ENCODE peak calls at places on chromosomes 5 and 9, in four cellular contexts. R is left ventricle myocardium inferior, G is ovary, C is A549. D is an unnamed sample. For H3K4me1 and H3K9me3, the result is how much of the 10 kb centered on the place peaks cover.

GRCh38 chr9:129459550-129460322 is 161.2 kb downstream of the C9orf50 start:
- DNase-seq in R (no peak), G (no peak), C (no peak), D (peak)

GRCh38 chr5:126003309-126003708 is 419.9 kb upstream of the GRAMD2B start:
- DNase-seq in R (peak), G (peak), C (no peak), D (peak)

GRCh38 chr9:83322438-83322837 is 215.8 kb downstream of the FRMD3 start:
- DNase-seq in R (no peak), G (no peak), C (no peak), D (no peak)

GRCh38 chr9:73093740-73094379 is 57.8 kb upstream of the ANXA1 start:
- DNase-seq in R (no peak), G (no peak), C (no peak), D (no peak)

GRCh38 chr9:110050925-110051355 is 157.0 kb downstream of the C9orf152 start:
- DNase-seq in R (no peak), G (no peak), C (peak), D (peak)

GRCh38 chr5:81359108-81359507 is 34.8 kb downstream of the ACOT12 start:
- DNase-seq in R (no peak), G (no peak), C (no peak), D (no peak)

GRCh38 chr5:98341711-98342042 is 431.8 kb upstream of the RGMB start:
- DNase-seq in R (no peak), G (no peak), C (no peak), D (no peak)

GRCh38 chr5:6581090-6581489 is 51.8 kb downstream of the NSUN2 start:
- DNase-seq in R (no peak), G (no peak), C (no peak), D (no peak)

GRCh38 chr5:140310434-140310833 is 7.5 kb upstream of the PFDN1 start:
- DNase-seq in R (no peak), G (no peak), C (no peak), D (no peak)

GRCh38 chr9:137878146-137878941 is 762 bp downstream of the CACNA1B start:
- DNase-seq in R (no peak), G (no peak), C (no peak), D (no peak)

GRCh38 chr5:32326216-32326772 is 13.6 kb upstream of the MTMR12 start:
- DNase-seq in R (no peak), G (no peak), C (no peak), D (no peak)

DNA sequence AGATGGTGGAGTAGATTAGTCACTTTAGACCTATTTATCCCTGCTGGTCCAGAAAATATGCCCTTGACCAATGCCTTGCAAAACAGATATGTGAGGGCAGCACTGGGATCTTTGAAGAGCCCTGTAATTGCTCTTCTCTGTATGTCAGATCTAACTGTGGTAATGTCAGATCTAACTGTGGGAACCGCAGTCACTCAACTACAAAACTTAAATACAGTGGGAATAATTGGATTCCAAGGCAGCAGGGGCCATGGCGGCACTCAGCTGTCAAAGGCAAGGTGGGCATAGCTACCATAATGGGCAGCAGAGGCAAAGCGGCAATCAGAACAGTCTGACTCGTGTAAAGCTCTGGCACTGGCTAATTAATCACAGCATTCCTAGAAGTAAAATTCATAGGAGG is 46.2 kb downstream of the MTAP start:
- DNase-seq in R (no peak), G (no peak), C (no peak), D (no peak)
- TF ChIP-seq CTCF in R (no peak), G (no peak), C (no peak), D (no peak)

GRCh38 chr5:112276996-112277395 is 142.1 kb downstream of the EPB41L4A start:
- DNase-seq in R (no peak), G (no peak), C (no peak), D (no peak)
- H3K4me1 ChIP-seq in R (under half), G (under half), C (under half), D (under half)

GRCh38 chr5:2499917-2500316 is 251.6 kb downstream of the IRX2 start:
- DNase-seq in R (no peak), G (no peak), C (no peak), D (no peak)
- H3K9me3 ChIP-seq in R (under half), G (under half), C (under half), D (under half)

DNA sequence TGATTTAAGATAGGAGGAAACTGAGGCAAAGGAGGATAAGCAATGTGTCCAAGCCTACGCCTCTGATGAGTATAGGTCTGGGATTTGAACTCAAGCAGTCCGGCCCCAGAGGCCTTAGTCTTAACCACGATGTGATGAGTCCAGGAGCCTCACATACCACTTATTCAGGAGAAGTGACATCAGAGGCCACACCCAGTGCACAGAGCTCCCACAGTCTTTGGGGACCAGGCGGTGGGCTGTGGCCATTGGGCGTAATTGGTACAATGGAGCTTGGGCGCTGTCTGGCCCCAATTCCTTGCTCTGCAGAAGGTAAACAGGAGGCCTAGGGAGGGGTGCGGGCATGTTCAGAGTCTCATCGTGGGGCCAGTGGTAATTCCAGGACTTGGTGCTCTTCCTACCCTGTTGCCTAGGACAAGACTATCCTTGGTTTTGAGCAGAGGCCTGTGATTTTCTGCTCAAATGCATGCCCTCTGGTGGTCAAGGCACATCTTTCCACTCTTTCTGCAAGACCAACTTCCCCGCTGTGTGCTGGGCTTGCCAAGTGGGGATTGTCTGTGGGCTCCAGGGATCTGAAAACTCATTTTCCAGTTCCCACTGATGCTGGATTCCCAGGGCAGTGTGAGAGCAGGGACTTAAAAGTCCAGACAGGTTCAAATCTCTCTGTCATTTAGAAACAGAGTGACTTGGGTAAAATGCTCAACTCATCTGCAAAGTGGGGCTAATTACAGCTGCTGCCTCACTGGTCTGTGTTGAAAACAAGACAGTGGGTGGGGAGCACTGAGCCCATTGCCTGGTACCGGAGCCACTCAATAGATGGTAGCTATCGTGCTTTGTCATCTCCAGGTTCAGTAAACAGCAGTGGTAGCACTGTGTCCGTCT is 15.8 kb downstream of the NDST1 start:
- DNase-seq in R (no peak), G (no peak), C (peak), D (peak)
- TF ChIP-seq CTCF in R (peak), G (no peak), C (peak), D (peak)

GRCh38 chr5:74848553-74849025 is 17.6 kb downstream of the FAM169A start:
- DNase-seq in R (no peak), G (no peak), C (no peak), D (no peak)
- H3K4me1 ChIP-seq in R (under half), G (under half), C (under half), D (under half)

GRCh38 chr5:2750026-2750757 is 1.3 kb downstream of the IRX2 start:
- DNase-seq in R (no peak), G (no peak), C (no peak), D (no peak)
- H3K9me3 ChIP-seq in R (under half), G (under half), C (under half), D (under half)

DNA sequence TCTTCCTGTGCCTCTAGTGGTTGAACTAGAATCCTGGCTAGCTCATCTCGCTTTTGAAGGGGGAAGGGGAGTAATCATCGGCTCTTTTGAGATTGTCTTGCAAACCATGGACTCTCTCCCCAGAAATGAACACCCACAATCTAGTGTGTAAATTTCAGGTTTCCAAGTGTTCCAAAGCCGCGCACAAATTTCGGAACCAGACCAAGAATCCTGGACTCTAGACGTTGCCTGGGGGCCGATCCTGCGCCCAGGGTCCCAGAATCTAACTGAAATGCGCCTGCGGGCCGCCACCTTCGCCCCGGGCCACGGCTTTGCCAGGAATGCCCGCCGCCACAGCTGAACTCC is 4.8 kb upstream of the FOXE1 start:
- DNase-seq in R (no peak), G (no peak), C (no peak), D (no peak)
- TF ChIP-seq CTCF in R (no peak), G (no peak), C (no peak), D (no peak)

GRCh38 chr5:135437796-135438560 is 9.2 kb downstream of the DCANP1 start:
- DNase-seq in R (peak), G (no peak), C (no peak), D (peak)
- H3K4me1 ChIP-seq in R (under half), G (under half), C (under half), D (under half)